ENCODE peak calls at places on chromosomes 13 and 19, in ten cellular contexts. V, B, R, O, S, K, H, D, Y and I are unnamed samples.

GRCh38 chr19:996051-996838 is 4.0 kb upstream of the GRIN3B start:
- DNase-seq in V (peak; percentile 64), K (no peak), B (peak; percentile 75), H (peak; percentile 57), S (peak; percentile 87), D (no peak), R (no peak), Y (peak; percentile 61), O (no peak), I (peak; percentile 17)

GRCh38 chr19:39599116-39599515 is 3.2 kb upstream of the LGALS13 start:
- DNase-seq in B (peak; percentile 69), K (no peak), Y (peak; percentile 42), S (no peak), V (peak; percentile 16), D (no peak), H (peak; percentile 22), O (no peak), R (no peak), I (peak; percentile 63)

GRCh38 chr13:71339736-71340135 is 527.3 kb downstream of the DACH1 start:
- DNase-seq in B (no peak), R (no peak), K (no peak), H (no peak), S (no peak), Y (no peak), V (no peak), O (no peak), D (no peak), I (no peak)

GRCh38 chr19:16222806-16223205 is 25.1 kb downstream of the AP1M1 start:
- DNase-seq in V (no peak), R (no peak), K (no peak), D (no peak), Y (peak; percentile 15), S (no peak), H (peak; percentile 70), O (no peak), B (no peak), I (no peak)

GRCh38 chr13:110346661-110347067 is 39.6 kb downstream of the COL4A2 start:
- DNase-seq in H (no peak), B (no peak), R (no peak), Y (no peak), O (peak; percentile 91), S (no peak), K (no peak), D (no peak), V (no peak), I (no peak)

GRCh38 chr13:110340812-110341444 is 33.8 kb downstream of the COL4A2 start:
- DNase-seq in B (no peak), D (peak; percentile 98), R (peak; percentile 34), S (no peak), V (peak; percentile 57), O (no peak), K (peak; percentile 80), H (peak; percentile 87), Y (peak; percentile 85), I (no peak)

GRCh38 chr19:44643605-44644390 is at the start of gene PVR:
- DNase-seq in K (peak; percentile 80), R (no peak), S (no peak), B (peak; percentile 75), H (peak; percentile 65), O (peak; percentile 83), V (peak; percentile 25), D (peak; percentile 80), Y (peak; percentile 74), I (peak; percentile 77)

GRCh38 chr19:18416778-18417249 is 2.4 kb upstream of the SSBP4 start:
- DNase-seq in O (peak; percentile 80), H (peak; percentile 85), B (peak; percentile 93), Y (peak; percentile 96), S (peak; percentile 72), V (peak; percentile 60), D (peak; percentile 95), R (peak; percentile 87), K (peak; percentile 90), I (peak; percentile 86)

GRCh38 chr13:93004919-93005318 is 221.7 kb upstream of the GPC6 start:
- DNase-seq in K (no peak), R (no peak), H (no peak), O (no peak), S (no peak), D (no peak), V (no peak), B (peak; percentile 59), Y (peak; percentile 27), I (peak; percentile 6)

GRCh38 chr19:7539827-7540425 is 4.4 kb downstream of the PNPLA6 start:
- DNase-seq in Y (no peak), D (no peak), K (no peak), B (no peak), V (no peak), H (no peak), S (no peak), O (no peak), R (no peak), I (no peak)

GRCh38 chr13:103349664-103350063 is 283.4 kb upstream of the SLC10A2 start:
- DNase-seq in R (no peak), H (no peak), V (no peak), B (no peak), D (no peak), O (no peak), Y (no peak), S (no peak), K (no peak), I (no peak)

GRCh38 chr13:74102691-74103090 is 31.5 kb downstream of the KLF12 start:
- DNase-seq in O (no peak), V (no peak), H (no peak), S (no peak), D (no peak), K (no peak), Y (no peak), B (no peak), R (no peak), I (no peak)

GRCh38 chr13:74819549-74819948 is 662.4 kb downstream of the TBC1D4 start:
- DNase-seq in D (no peak), H (no peak), B (no peak), V (no peak), R (no peak), Y (no peak), K (no peak), O (no peak), S (no peak), I (no peak)

GRCh38 chr13:90792335-90792734 is 555.2 kb upstream of the MIR17HG start:
- DNase-seq in V (no peak), H (no peak), B (no peak), Y (no peak), O (no peak), K (no peak), D (no peak), S (no peak), R (no peak), I (no peak)

DNA sequence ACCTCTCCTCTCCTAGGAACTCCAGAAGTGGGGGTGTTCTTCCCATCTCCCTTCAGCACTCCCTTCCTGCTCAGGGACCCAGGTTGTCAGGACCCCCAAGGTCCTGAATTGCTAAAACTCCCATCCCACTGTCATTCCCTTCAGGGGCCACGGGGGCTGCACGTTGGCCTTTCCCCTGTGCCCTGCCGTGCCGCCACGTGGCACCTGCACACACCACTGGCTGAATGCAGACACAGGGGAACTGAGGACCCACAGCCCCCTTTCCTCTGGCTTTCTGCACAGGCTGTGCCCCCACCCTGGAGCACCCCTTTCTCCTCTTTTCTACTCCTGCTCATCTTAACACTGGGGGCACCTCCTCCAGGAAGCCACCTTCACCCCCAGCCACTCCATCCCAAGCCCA is 9.0 kb downstream of the SHANK1 start:
- DNase-seq in K (no peak), D (no peak), V (no peak), R (no peak), O (no peak), H (no peak), B (no peak), Y (no peak), S (no peak), I (no peak)
- H3K4me1 ChIP-seq in K (no peaks in the 10 kb centered on the region), D (no peaks in the 10 kb centered on the region), V (peaks cover 37% of the 10 kb centered on the region), R (no peaks in the 10 kb centered on the region), O (no peaks in the 10 kb centered on the region), H (no peaks in the 10 kb centered on the region), B (no peaks in the 10 kb centered on the region), Y (no peaks in the 10 kb centered on the region), S (no peaks in the 10 kb centered on the region), I (no peaks in the 10 kb centered on the region)

DNA sequence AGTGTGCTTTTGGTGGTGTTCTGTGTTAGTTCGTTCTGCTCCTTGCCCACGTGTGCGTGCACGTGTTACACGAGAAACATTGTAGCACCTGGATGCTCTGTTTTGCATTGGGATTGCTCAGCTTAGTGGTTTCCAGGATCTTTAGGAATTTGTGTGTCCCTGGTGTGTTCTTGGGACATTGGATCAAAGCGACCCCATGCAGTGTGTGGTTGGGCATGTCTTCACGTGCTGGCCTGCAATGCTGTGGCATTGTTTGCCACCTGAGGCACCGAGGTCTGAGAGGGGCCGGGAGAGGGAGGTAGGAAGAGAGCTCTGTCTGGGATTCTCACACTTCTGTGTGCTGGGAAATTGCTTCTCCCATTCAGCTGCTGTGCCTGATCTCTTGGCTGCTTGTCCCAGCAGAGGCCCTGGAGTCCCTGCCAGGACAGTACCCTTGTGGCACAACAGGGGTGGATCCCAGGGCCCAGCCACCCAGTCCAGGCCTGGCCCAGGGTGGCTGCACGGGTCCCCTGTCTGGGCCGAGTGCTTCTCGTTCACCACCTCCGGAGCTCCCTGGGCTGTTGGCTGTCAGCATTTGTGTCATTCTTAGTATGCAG is 11.3 kb downstream of the PLEKHJ1 start:
- DNase-seq in O (no peak), S (no peak), V (no peak), B (no peak), R (no peak), D (no peak), Y (no peak), K (no peak), H (no peak), I (no peak)
- H3K36me3 ChIP-seq in O (peaks cover 99% of the 10 kb centered on the region), S (peaks cover 5% of the 10 kb centered on the region), V (peaks cover 4% of the 10 kb centered on the region), B (no peaks in the 10 kb centered on the region), R (peaks cover 2% of the 10 kb centered on the region), D (peaks cover 12% of the 10 kb centered on the region), Y (peaks cover 37% of the 10 kb centered on the region), K (peaks cover 10% of the 10 kb centered on the region), H (peaks cover 47% of the 10 kb centered on the region), I (peaks cover 53% of the 10 kb centered on the region)

GRCh38 chr19:30267332-30267731 is 104.9 kb upstream of the ZNF536 start:
- DNase-seq in V (no peak), D (no peak), H (no peak), Y (no peak), S (no peak), R (no peak), O (no peak), K (no peak), B (no peak), I (no peak)
- H3K4me1 ChIP-seq in V (no peaks in the 10 kb centered on the region), D (no peaks in the 10 kb centered on the region), H (no peaks in the 10 kb centered on the region), Y (no peaks in the 10 kb centered on the region), S (no peaks in the 10 kb centered on the region), R (peaks cover 26% of the 10 kb centered on the region), O (no peaks in the 10 kb centered on the region), K (no peaks in the 10 kb centered on the region), B (peaks cover 32% of the 10 kb centered on the region), I (peaks cover 14% of the 10 kb centered on the region)

GRCh38 chr13:58843567-58843966 is 1212.0 kb downstream of the PCDH17 start:
- DNase-seq in O (no peak), H (no peak), R (no peak), K (no peak), S (no peak), Y (no peak), V (no peak), D (no peak), B (peak; percentile 57), I (no peak)
- H3K36me3 ChIP-seq in O (no peaks in the 10 kb centered on the region), H (no peaks in the 10 kb centered on the region), R (no peaks in the 10 kb centered on the region), K (no peaks in the 10 kb centered on the region), S (no peaks in the 10 kb centered on the region), Y (no peaks in the 10 kb centered on the region), V (no peaks in the 10 kb centered on the region), D (no peaks in the 10 kb centered on the region), B (no peaks in the 10 kb centered on the region), I (no peaks in the 10 kb centered on the region)